ENCODE peak calls at places on chromosomes 6 and 20, in five cellular contexts. Y is mucosa of descending colon, X is BE2C, E is fibroblast of lung, U is spleen. D is an unnamed sample.

GRCh38 chr20:42435230-42435629 is 754.5 kb downstream of the PTPRT start:
- DNase-seq in Y (no peak), X (no peak), U (no peak), E (no peak), D (no peak)

GRCh38 chr20:2114990-2115681 is 13.5 kb downstream of the STK35 start:
- DNase-seq in E (peak; percentile 91), X (no peak), U (no peak), Y (no peak), D (no peak)

GRCh38 chr6:80547827-80548226 is 441.4 kb downstream of the BCKDHB start:
- DNase-seq in U (no peak), X (no peak), Y (no peak), E (peak; percentile 84), D (no peak)

GRCh38 chr6:121498481-121499276 is 63.2 kb downstream of the GJA1 start:
- DNase-seq in E (no peak), Y (no peak), U (no peak), X (no peak), D (no peak)

GRCh38 chr20:7608246-7608645 is 332.0 kb downstream of the HAO1 start:
- DNase-seq in E (no peak), Y (no peak), U (no peak), X (no peak), D (no peak)

GRCh38 chr6:3285049-3285639 is 26.4 kb downstream of the PSMG4 start:
- DNase-seq in X (no peak), E (no peak), U (peak; percentile 55), Y (no peak), D (no peak)

GRCh38 chr20:24789877-24790276 is 159.2 kb upstream of the CST7 start:
- DNase-seq in E (no peak), Y (no peak), U (peak; percentile 64), X (no peak), D (no peak)

GRCh38 chr6:168032383-168032760 is 34.9 kb downstream of the KIF25 start:
- DNase-seq in E (peak; percentile 58), Y (no peak), U (peak; percentile 23), X (no peak), D (no peak)

GRCh38 chr20:63435552-63435951 is 36.9 kb downstream of the KCNQ2 start:
- DNase-seq in E (no peak), X (no peak), Y (no peak), U (no peak), D (no peak)

GRCh38 chr6:161091151-161091550 is 99.6 kb downstream of the MAP3K4 start:
- DNase-seq in X (no peak), Y (no peak), E (no peak), U (no peak), D (no peak)

GRCh38 chr6:145034664-145035063 is 700.7 kb downstream of the EPM2A start:
- DNase-seq in X (no peak), E (peak; percentile 41), Y (no peak), U (no peak), D (no peak)

GRCh38 chr6:53492860-53493634 is 51.9 kb downstream of the GCLC start:
- DNase-seq in X (peak; percentile 15), U (no peak), E (peak; percentile 77), Y (no peak), D (peak; percentile 65)

GRCh38 chr6:18468162-18468843 is 81.2 kb downstream of the RNF144B start:
- DNase-seq in U (no peak), Y (no peak), E (no peak), X (no peak), D (no peak)

GRCh38 chr6:129575378-129576118 is 134.4 kb downstream of the ARHGAP18 start:
- DNase-seq in Y (no peak), X (no peak), U (no peak), E (peak; percentile 80), D (no peak)

GRCh38 chr6:18585032-18585573 is 198.0 kb downstream of the RNF144B start:
- DNase-seq in Y (no peak), X (peak; percentile 49), U (no peak), E (peak; percentile 66), D (no peak)

GRCh38 chr6:80094017-80094416 is 12.5 kb upstream of the BCKDHB start:
- DNase-seq in E (peak; percentile 38), U (no peak), X (no peak), Y (no peak), D (no peak)

GRCh38 chr20:38809942-38810341 is 4.4 kb downstream of the PPP1R16B start:
- DNase-seq in X (no peak), Y (no peak), E (no peak), U (no peak), D (no peak)

GRCh38 chr20:59831024-59831900 is 102.2 kb downstream of the SYCP2 start:
- DNase-seq in E (no peak), X (no peak), U (peak; percentile 58), Y (peak; percentile 58), D (no peak)

GRCh38 chr6:2979819-2980464 is 8.6 kb upstream of the SERPINB6 start:
- DNase-seq in E (no peak), X (no peak), Y (no peak), U (no peak), D (no peak)

GRCh38 chr6:33405541-33405940 is 5.3 kb upstream of the PHF1 start:
- DNase-seq in X (no peak), U (no peak), Y (no peak), E (no peak), D (no peak)

GRCh38 chr20:33558348-33559144 is 68.7 kb downstream of the CBFA2T2 start:
- DNase-seq in X (no peak), Y (no peak), U (no peak), E (no peak), D (no peak)

GRCh38 chr20:33559994-33560393 is 70.1 kb downstream of the CBFA2T2 start:
- DNase-seq in Y (no peak), E (no peak), U (no peak), X (no peak), D (no peak)

GRCh38 chr20:33559212-33559611 is 69.3 kb downstream of the CBFA2T2 start:
- DNase-seq in Y (no peak), X (no peak), E (no peak), U (no peak), D (no peak)

GRCh38 chr20:33563788-33564187 is 73.9 kb downstream of the CBFA2T2 start:
- DNase-seq in Y (no peak), U (no peak), E (no peak), X (no peak), D (no peak)

GRCh38 chr20:33561981-33562601 is 72.2 kb downstream of the CBFA2T2 start:
- DNase-seq in U (no peak), E (peak; percentile 91), X (peak; percentile 93), Y (no peak), D (no peak)
- H3K4me1 ChIP-seq in U (peaks cover 28% of the 10 kb centered on the region), E (peaks cover 2% of the 10 kb centered on the region), X (peaks cover 2% of the 10 kb centered on the region), Y (peaks cover 24% of the 10 kb centered on the region), D (no peaks in the 10 kb centered on the region)

GRCh38 chr6:26520088-26520839 is 17.9 kb upstream of the HMGN4 start:
- DNase-seq in Y (no peak), E (no peak), U (no peak), X (peak; percentile 63), D (peak; percentile 30)
- H3K4me3 ChIP-seq in Y (peak overlapping the region; percentile 9), E (peak overlapping the region; percentile 51), U (peak overlapping the region; percentile 36), X (peak overlapping the region; percentile 61), D (peak overlapping the region; percentile 67)

DNA sequence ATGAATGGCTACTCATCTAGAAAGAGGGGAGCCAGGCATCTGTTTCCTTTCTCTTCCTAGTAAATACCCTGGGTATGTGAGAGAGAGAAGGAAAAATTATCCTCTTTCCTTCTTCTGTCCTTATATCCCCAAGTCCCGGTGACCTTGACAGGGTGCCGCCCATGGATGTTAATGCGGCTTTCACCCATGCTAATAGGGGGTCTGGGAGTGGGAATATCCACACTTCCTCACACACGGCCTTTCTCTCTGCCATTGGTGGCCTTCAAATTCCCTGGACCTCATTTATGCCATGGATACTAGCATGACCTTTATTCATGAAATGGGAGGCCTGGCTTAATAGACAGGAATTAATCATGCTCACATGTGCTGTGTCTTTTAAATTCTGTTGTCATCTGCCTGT is 159.0 kb upstream of the NOX3 start:
- DNase-seq in X (no peak), U (no peak), E (no peak), Y (no peak), D (no peak)
- H3K9me3 ChIP-seq in X (no peaks in the 10 kb centered on the region), U (peaks cover 58% of the 10 kb centered on the region), E (no peaks in the 10 kb centered on the region), Y (peaks cover 28% of the 10 kb centered on the region), D (peaks cover 9% of the 10 kb centered on the region)

GRCh38 chr6:81826785-81827184 is 74.3 kb upstream of the TENT5A start:
- DNase-seq in U (no peak), Y (no peak), X (no peak), E (no peak), D (no peak)
- H3K4me1 ChIP-seq in U (no peaks in the 10 kb centered on the region), Y (peaks cover under 1% of the 10 kb centered on the region), X (no peaks in the 10 kb centered on the region), E (no peaks in the 10 kb centered on the region), D (no peaks in the 10 kb centered on the region)

D was measured in naive thymus-derived CD4-positive, alpha-beta T cell.